ENCODE peak calls at places on chromosomes 7 and 10, in five cellular contexts. A, J, M, N and K are unnamed samples.

GRCh38 chr7:142482899-142483658 is 225.2 kb upstream of the PRSS58 start:
- DNase-seq in A (peak), J (peak), M (peak), N (peak), K (peak)

GRCh38 chr10:22246680-22247391 is 29.0 kb upstream of the EBLN1 start:
- DNase-seq in A (peak), J (peak), M (no peak), N (no peak), K (peak)

GRCh38 chr10:3430501-3430900 is 257.9 kb upstream of the PITRM1 start:
- DNase-seq in A (no peak), J (no peak), M (no peak), N (peak), K (no peak)

GRCh38 chr7:22429386-22429785 is 70.6 kb downstream of the STEAP1B start:
- DNase-seq in A (peak), J (no peak), M (no peak), N (no peak), K (no peak)

GRCh38 chr7:30526163-30526562 is 21.5 kb upstream of the GGCT start:
- DNase-seq in A (no peak), J (no peak), M (no peak), N (no peak), K (no peak)

GRCh38 chr10:99467236-99467999 is 37.0 kb upstream of the GOT1 start:
- DNase-seq in A (no peak), J (no peak), M (no peak), N (no peak), K (peak)

GRCh38 chr10:102701272-102701671 is 12.9 kb downstream of the ARL3 start:
- DNase-seq in A (no peak), J (no peak), M (no peak), N (no peak), K (no peak)

GRCh38 chr7:46747869-46748576 is 827.0 kb upstream of the IGFBP3 start:
- DNase-seq in A (no peak), J (no peak), M (no peak), N (no peak), K (no peak)

GRCh38 chr10:117374506-117375359 is 507 bp downstream of the PDZD8 start:
- DNase-seq in A (peak), J (peak), M (peak), N (peak), K (peak)

GRCh38 chr10:97895915-97896314 is 46.3 kb downstream of the GOLGA7B start:
- DNase-seq in A (no peak), J (no peak), M (no peak), N (no peak), K (no peak)

GRCh38 chr10:52688906-52689305 is 83.7 kb downstream of the MBL2 start:
- DNase-seq in A (no peak), J (no peak), M (no peak), N (peak), K (no peak)

DNA sequence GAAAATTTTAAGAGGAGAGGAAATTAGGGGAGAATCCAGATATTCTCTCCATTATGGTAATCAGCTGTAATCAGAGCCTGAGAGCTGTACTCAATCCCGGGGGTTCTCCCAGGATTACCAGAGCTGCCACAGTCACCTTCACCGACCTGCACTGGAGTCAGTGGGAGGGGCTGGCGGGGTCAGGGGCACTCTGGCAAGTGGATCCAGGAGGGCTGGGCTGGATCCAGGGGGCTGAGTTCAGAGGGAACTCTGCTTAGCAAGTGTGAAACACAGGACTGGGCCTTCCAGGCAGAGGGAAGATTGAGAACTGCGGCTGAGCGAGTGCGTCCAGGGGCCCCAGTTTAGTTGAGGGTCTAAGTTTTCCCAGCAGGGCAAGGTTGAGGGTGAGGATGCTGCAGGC is 89.2 kb downstream of the BMS1 start:
- DNase-seq in A (no peak), J (no peak), M (no peak), N (no peak), K (no peak)
- TF ChIP-seq CTCF in A (no peak), J (no peak), M (no peak), N (no peak), K (no peak)

GRCh38 chr7:411677-412312 is 107.9 kb downstream of the PDGFA start:
- DNase-seq in A (no peak), J (no peak), M (no peak), N (no peak), K (no peak)
- H3K4me3 ChIP-seq in A (no peak), J (no peak), M (no peak), N (no peak), K (no peak)

GRCh38 chr7:134995239-134996096 is 9.2 kb downstream of the AGBL3 start:
- DNase-seq in A (no peak), J (no peak), M (no peak), N (no peak), K (no peak)
- TF ChIP-seq CTCF in A (no peak), J (no peak), M (no peak), N (no peak), K (no peak)

DNA sequence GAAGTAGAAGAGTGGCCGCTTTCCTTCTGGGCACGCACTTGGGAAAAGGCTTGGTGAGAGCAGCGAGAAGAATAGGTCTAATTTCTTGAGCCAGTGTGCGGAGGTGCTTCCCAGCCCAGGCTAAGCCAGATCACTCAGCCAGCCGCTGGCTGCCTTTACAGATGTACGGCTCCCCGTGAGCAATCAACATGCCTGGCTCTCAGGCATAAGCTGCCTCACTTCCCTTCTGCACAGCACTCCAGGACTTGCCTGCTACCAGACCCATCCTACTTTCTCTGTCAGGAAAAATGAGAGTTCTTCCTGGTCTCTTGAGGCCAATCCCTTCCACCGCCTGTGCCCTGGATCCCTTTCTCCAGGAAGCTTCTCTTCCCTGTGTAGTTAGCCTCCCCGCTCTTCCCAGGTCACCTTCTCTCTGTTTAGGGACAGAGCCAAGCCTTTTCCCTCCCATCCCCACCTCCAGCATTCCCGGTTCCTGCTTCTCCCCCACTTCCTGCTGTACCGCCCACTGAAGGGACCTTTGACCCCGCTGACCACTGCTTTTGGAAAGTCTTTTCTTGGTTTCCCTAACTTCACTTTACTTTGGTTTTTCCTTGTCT is 1.1 kb upstream of the ACTR3C start:
- DNase-seq in A (peak), J (peak), M (no peak), N (peak), K (peak)
- H3K4me3 ChIP-seq in A (no peak), J (no peak), M (no peak), N (peak), K (no peak)

GRCh38 chr10:65358565-65358964 is 1567.3 kb upstream of the LRRTM3 start:
- DNase-seq in A (no peak), J (peak), M (no peak), N (no peak), K (peak)
- TF ChIP-seq CTCF in A (no peak), J (peak), M (peak), N (no peak), K (peak)

GRCh38 chr10:123096452-123096851 is 39.3 kb upstream of the HMX3 start:
- DNase-seq in A (no peak), J (no peak), M (no peak), N (no peak), K (no peak)

GRCh38 chr10:123101844-123102243 is 33.9 kb upstream of the HMX3 start:
- DNase-seq in A (no peak), J (no peak), M (no peak), N (no peak), K (no peak)

GRCh38 chr10:123097039-123097438 is 38.7 kb upstream of the HMX3 start:
- DNase-seq in A (no peak), J (no peak), M (no peak), N (no peak), K (no peak)

GRCh38 chr10:123102673-123103072 is 33.1 kb upstream of the HMX3 start:
- DNase-seq in A (no peak), J (no peak), M (no peak), N (no peak), K (no peak)

GRCh38 chr10:123100030-123100762 is 35.6 kb upstream of the HMX3 start:
- DNase-seq in A (no peak), J (no peak), M (no peak), N (no peak), K (no peak)
- H3K4me3 ChIP-seq in A (no peak), J (no peak), M (no peak), N (no peak), K (no peak)

GRCh38 chr10:32377458-32378370 is 30.8 kb upstream of the EPC1 start:
- DNase-seq in A (peak), J (peak), M (peak), N (no peak), K (peak)
- TF ChIP-seq CTCF in A (peak), J (peak), M (no peak), N (no peak), K (peak)

DNA sequence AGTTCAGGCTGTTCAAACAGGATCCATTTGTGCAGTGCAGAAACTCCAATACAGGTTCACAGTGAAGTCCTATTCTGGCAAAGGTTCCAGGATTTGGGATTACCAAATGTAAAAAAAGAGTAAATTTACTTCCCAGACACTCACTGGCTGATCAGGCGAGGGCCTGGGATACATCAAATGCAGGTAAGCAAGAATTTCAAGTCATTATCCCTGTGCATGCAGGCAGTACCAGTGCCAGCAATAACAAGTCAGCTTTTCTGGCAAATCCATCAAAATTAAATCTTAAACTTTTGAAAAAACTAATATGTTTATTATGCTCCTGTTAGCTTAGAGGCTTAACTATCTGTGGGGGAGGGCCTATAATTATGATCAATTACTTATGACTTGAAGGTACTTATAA is 6.3 kb downstream of the CDK6 start:
- DNase-seq in A (no peak), J (no peak), M (no peak), N (no peak), K (no peak)
- H3K4me3 ChIP-seq in A (no peak), J (no peak), M (no peak), N (no peak), K (no peak)

DNA sequence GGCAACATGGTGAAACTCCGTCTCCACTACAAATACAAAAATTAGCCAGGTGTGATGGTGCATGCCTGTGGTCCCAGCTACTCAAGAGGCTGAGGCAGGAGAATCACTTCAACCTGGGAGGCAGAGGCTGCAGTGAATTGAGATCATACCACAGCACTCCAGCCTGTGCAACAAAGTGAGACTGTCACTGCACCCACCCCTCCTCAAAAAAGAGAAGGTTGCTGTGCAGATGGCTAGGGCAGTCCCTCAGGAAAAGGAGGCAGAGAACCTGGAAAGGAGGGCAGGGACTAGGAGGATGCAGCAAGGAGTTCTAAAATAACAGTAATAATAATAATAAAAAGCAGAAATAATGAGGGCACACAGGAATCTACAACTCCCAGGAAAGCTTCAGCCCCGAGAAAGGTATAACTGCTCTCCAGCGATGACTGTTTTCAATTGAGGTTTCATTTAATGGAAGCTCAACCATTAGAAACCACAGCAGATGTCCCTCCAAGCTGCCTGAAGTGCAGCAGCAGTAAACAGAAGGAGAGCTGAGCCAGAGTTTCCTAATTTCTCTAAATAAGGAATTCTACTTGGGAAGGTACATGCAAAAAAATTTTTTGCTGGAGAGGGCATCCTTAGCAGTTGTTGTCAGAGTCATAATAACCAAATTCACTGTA is 326.5 kb downstream of the GATA3 start:
- DNase-seq in A (no peak), J (no peak), M (no peak), N (no peak), K (no peak)
- TF ChIP-seq CTCF in A (no peak), J (no peak), M (no peak), N (no peak), K (no peak)